ENCODE peak calls at places on chromosomes 4 and X, in seven cellular contexts. P is endothelial cell, J is glutamatergic neuron, K is mesothelial cell of epicardium, A is sigmoid colon, T is AG09309, U is HFF-Myc. N is an unnamed sample.

GRCh38 chr4:101355767-101356702 is 8.7 kb upstream of the PPP3CA start:
- DNase-seq in J (no peak), U (peak; percentile 72), A (no peak), P (no peak), T (peak; percentile 46), K (no peak), N (no peak)

GRCh38 chr4:83581411-83582288 is 45.7 kb downstream of the GPAT3 start:
- DNase-seq in T (no peak), U (no peak), A (no peak), J (no peak), P (no peak), K (no peak), N (no peak)

GRCh38 chr4:92636038-92636825 is 332.5 kb downstream of the GRID2 start:
- DNase-seq in P (no peak), J (no peak), U (no peak), T (no peak), A (no peak), K (no peak), N (no peak)

GRCh38 chrX:130778773-130779172 is 124.2 kb downstream of the ENOX2 start:
- DNase-seq in K (no peak), P (no peak), J (no peak), T (no peak), U (no peak), A (no peak), N (no peak)

GRCh38 chrX:135086197-135086854 is 34.0 kb downstream of the ETDB start:
- DNase-seq in T (peak; percentile 20), P (peak; percentile 24), J (no peak), U (no peak), A (no peak), K (no peak), N (no peak)

GRCh38 chr4:3302786-3303444 is 10.1 kb downstream of the RGS12 start:
- DNase-seq in A (no peak), U (no peak), K (peak; percentile 25), J (no peak), P (no peak), T (no peak), N (no peak)

GRCh38 chr4:54185871-54186270 is 43.2 kb upstream of the PDGFRA start:
- DNase-seq in J (no peak), K (no peak), A (no peak), T (no peak), P (no peak), U (no peak), N (no peak)

GRCh38 chr4:15702941-15703403 is at the start of gene BST1:
- DNase-seq in J (peak; percentile 43), T (no peak), A (peak; percentile 82), P (peak; percentile 57), U (no peak), K (no peak), N (no peak)

GRCh38 chr4:81314897-81315470 is 100.0 kb upstream of the PRKG2 start:
- DNase-seq in T (peak; percentile 10), J (no peak), U (no peak), P (no peak), A (no peak), K (no peak), N (no peak)

GRCh38 chrX:81791086-81791485 is 589.2 kb downstream of the SH3BGRL start:
- DNase-seq in T (no peak), K (no peak), U (no peak), P (no peak), A (no peak), J (no peak), N (no peak)

GRCh38 chr4:123244233-123244632 is 152.4 kb upstream of the SPRY1 start:
- DNase-seq in T (no peak), U (no peak), J (no peak), A (peak; percentile 77), P (no peak), K (no peak), N (no peak)

DNA sequence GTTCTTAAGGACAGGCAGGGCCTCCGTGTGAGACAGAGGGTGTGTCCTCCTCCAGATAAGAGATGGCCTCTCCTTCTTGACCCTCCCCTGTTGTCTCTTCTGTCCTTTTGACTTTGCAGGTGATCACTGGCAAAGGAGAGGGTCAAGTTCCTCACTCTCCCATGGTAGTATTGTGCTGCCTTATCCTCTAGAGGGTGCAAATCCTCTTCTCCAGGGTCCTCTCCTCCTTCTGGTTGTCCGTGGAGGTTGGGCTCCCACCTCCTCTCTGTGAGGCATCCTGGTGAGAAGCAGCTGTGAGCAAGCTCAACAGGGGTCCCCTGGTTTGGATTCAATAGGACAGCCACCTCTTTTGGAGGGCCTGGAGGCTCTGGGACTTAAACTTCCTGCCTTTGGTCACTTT is 44.8 kb downstream of the ZNF182 start:
- DNase-seq in T (no peak), A (no peak), K (no peak), U (no peak), P (no peak), J (no peak), N (no peak)
- TF ChIP-seq CTCF in T (peak; percentile 15), A (no peak), K (no peak), U (peak; percentile 9), P (no peak), J (no peak), N (peak; percentile 17)

GRCh38 chr4:143025111-143025704 is 159.5 kb upstream of the USP38 start:
- DNase-seq in U (no peak), T (peak; percentile 20), K (no peak), P (peak; percentile 26), A (no peak), J (no peak), N (no peak)
- TF ChIP-seq CTCF in U (peak; percentile 25), T (peak; percentile 54), K (no peak), P (no peak), A (peak; percentile 42), J (no peak), N (peak; percentile 47)

GRCh38 chrX:49165901-49166881 is 3.6 kb downstream of the MAGIX start:
- DNase-seq in P (peak; percentile 45), K (peak; percentile 72), J (peak; percentile 71), A (peak; percentile 93), T (no peak), U (no peak), N (peak; percentile 30)
- TF ChIP-seq CTCF in P (no peak), K (no peak), J (no peak), A (no peak), T (peak; percentile 13), U (peak; percentile 12), N (peak; percentile 24)

GRCh38 chr4:89164400-89164799 is 53.1 kb downstream of the TIGD2 start:
- DNase-seq in K (no peak), A (no peak), U (no peak), P (no peak), J (no peak), T (no peak), N (no peak)
- TF ChIP-seq CTCF in K (no peak), A (no peak), U (no peak), P (no peak), J (no peak), T (no peak), N (peak; percentile 27)

GRCh38 chr4:99811850-99812249 is 4.8 kb upstream of the DAPP1 start:
- DNase-seq in K (no peak), P (peak; percentile 28), U (no peak), A (no peak), J (no peak), T (no peak), N (no peak)
- TF ChIP-seq CTCF in K (peak; percentile 60), P (peak; percentile 88), U (peak; percentile 43), A (peak; percentile 14), J (peak; percentile 56), T (peak; percentile 37), N (peak; percentile 69)

GRCh38 chrX:106220177-106220576 is 52.1 kb downstream of the PWWP3B start:
- DNase-seq in U (no peak), J (no peak), A (no peak), T (no peak), P (no peak), K (no peak), N (no peak)
- TF ChIP-seq CTCF in U (peak; percentile 5), J (no peak), A (no peak), T (peak; percentile 36), P (no peak), K (no peak), N (peak; percentile 45)

DNA sequence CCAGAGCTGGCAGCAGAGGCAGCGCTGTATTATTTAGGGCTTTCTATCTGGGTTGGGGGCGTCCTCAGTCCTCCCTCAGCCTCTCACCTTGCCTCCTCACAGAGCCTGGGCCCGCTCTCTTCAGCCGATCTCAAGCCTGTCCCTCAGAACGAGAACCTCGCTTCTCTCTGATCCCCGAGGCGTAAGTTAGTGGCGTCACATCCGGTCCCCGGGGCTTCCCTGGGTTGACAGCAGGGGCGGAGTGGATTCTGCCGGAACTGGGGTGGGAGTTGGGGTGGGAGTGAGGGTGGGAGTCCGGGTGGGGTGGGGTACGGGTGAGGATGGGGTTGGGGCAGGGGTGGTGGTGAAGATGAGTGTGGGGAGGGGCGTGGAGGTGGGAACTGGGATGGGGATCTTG is at the start of gene MAGEA10:
- DNase-seq in T (no peak), P (no peak), U (no peak), K (no peak), J (no peak), A (no peak), N (no peak)
- TF ChIP-seq CTCF in T (no peak), P (no peak), U (no peak), K (no peak), J (no peak), A (no peak), N (no peak)

GRCh38 chr4:38125816-38126215 is 165.6 kb downstream of the PTTG2 start:
- DNase-seq in K (no peak), P (no peak), T (no peak), U (no peak), A (no peak), J (no peak), N (no peak)
- TF ChIP-seq CTCF in K (no peak), P (no peak), T (no peak), U (no peak), A (no peak), J (no peak), N (no peak)